ENCODE peak calls at places on chromosomes 11 and 22, in nine cellular contexts. N is heart left ventricle; F is stimulated activated naive CD8-positive, alpha-beta T cell treated with anti-CD3 and anti-CD28 coated beads, Interleukin-15, amount 100 ng/mL, for 72 hours; J is thoracic aorta; V is Panc1; P is activated CD4-positive, CD25-positive, alpha-beta regulatory T cell treated with anti-CD3 and anti-CD28 coated beads, Interleukin-2, amount 50 U/mL, for 24 hours; D is right lobe of liver; T is PC-3; U is left ventricle myocardium superior. I is an unnamed sample.
A peak's percentile ranks its signal among the peaks of the same experiment; 100 is the strongest.

GRCh38 chr11:44213148-44213547 is 96.8 kb downstream of the ALX4 start:
- ATAC-seq in P (no peak), T (no peak), N (no peak), F (no peak), J (no peak), U (no peak), D (no peak), V (no peak), I (no peak)

GRCh38 chr11:133945087-133945974 is 11.4 kb downstream of the IGSF9B start:
- ATAC-seq in U (peak; percentile 67), J (no peak), F (peak; percentile 86), D (peak; percentile 55), T (peak; percentile 44), P (peak; percentile 87), V (no peak), N (peak; percentile 69), I (peak; percentile 75)

GRCh38 chr11:69131644-69132300 is 24.0 kb upstream of the SMIM38 start:
- ATAC-seq in D (peak; percentile 94), U (peak; percentile 87), V (peak; percentile 93), F (no peak), J (peak; percentile 56), P (no peak), N (peak; percentile 85), T (peak; percentile 97), I (peak; percentile 79)

GRCh38 chr22:38970548-38970947 is 11.6 kb upstream of the APOBEC3B start:
- ATAC-seq in J (no peak), P (no peak), T (no peak), U (no peak), D (no peak), N (no peak), V (no peak), F (no peak), I (no peak)

GRCh38 chr11:62895501-62895900 is 14.8 kb downstream of the SLC3A2 start:
- ATAC-seq in D (no peak), F (no peak), U (no peak), T (no peak), P (no peak), V (no peak), J (no peak), N (no peak), I (no peak)

GRCh38 chr22:46406791-46407190 is 71.3 kb downstream of the TRMU start:
- ATAC-seq in P (no peak), V (no peak), N (no peak), U (peak; percentile 6), J (no peak), T (no peak), D (no peak), F (no peak), I (no peak)

GRCh38 chr11:67355794-67356550 is 2.6 kb upstream of the POLD4 start:
- ATAC-seq in F (no peak), N (no peak), V (no peak), J (no peak), P (no peak), D (no peak), U (no peak), T (no peak), I (no peak)

GRCh38 chr11:33884035-33884434 is 7.8 kb downstream of the LMO2 start:
- ATAC-seq in N (no peak), T (no peak), D (no peak), V (no peak), U (no peak), P (no peak), F (no peak), J (no peak), I (no peak)

GRCh38 chr11:71200761-71201160 is 51.6 kb downstream of the SHANK2 start:
- ATAC-seq in J (no peak), D (no peak), V (no peak), U (no peak), T (no peak), F (no peak), N (no peak), P (no peak), I (no peak)

GRCh38 chr22:40518840-40519239 is 117.7 kb downstream of the MRTFA start:
- ATAC-seq in N (no peak), D (no peak), P (no peak), V (no peak), T (no peak), U (no peak), J (no peak), F (no peak), I (no peak)

GRCh38 chr11:129312741-129313587 is 62.7 kb upstream of the BARX2 start:
- ATAC-seq in U (peak; percentile 76), N (peak; percentile 73), V (no peak), J (no peak), P (no peak), T (no peak), D (no peak), F (no peak), I (no peak)

GRCh38 chr11:35047179-35047578 is 91.8 kb upstream of the CD44 start:
- ATAC-seq in N (no peak), T (no peak), U (no peak), V (no peak), J (no peak), D (peak; percentile 42), F (peak; percentile 55), P (no peak), I (no peak)

I was measured in gastroesophageal sphincter.